ENCODE peak calls at places on chromosomes 3 and 15, in nine cellular contexts. A, Y, L, I, S, Z, N, B and C are unnamed samples.

GRCh38 chr15:90931737-90932659 is at the start of gene HDDC3:
- DNase-seq in Z (peak), N (peak), S (peak), I (peak), Y (peak), L (peak), A (peak), B (peak), C (peak)

GRCh38 chr15:65303687-65304392 is 637 bp upstream of the RNU5B-1 start:
- DNase-seq in I (peak), N (peak), Z (peak), S (no peak), L (peak), Y (peak), B (peak), A (no peak), C (peak)

GRCh38 chr3:172061724-172062184 is 22.4 kb downstream of the FNDC3B start:
- DNase-seq in L (no peak), I (peak), B (peak), N (no peak), S (no peak), Y (no peak), A (peak), Z (peak), C (no peak)

GRCh38 chr3:56314842-56315241 is 153.4 kb downstream of the ERC2 start:
- DNase-seq in A (no peak), L (peak), Z (peak), Y (no peak), I (no peak), B (no peak), N (no peak), S (no peak), C (no peak)

GRCh38 chr3:12458901-12459300 is 25.4 kb upstream of the TSEN2 start:
- DNase-seq in S (no peak), I (no peak), B (no peak), Y (no peak), Z (no peak), A (no peak), L (no peak), N (no peak), C (no peak)

GRCh38 chr3:169203631-169204550 is 459.6 kb downstream of the MECOM start:
- DNase-seq in S (no peak), Y (no peak), I (no peak), Z (no peak), A (no peak), L (no peak), B (no peak), N (no peak), C (no peak)

GRCh38 chr3:10570196-10570946 is 65.0 kb upstream of the ATP2B2 start:
- DNase-seq in N (no peak), A (no peak), Y (no peak), Z (no peak), L (no peak), I (no peak), S (no peak), B (no peak), C (peak)

GRCh38 chr15:89649013-89649625 is 6.1 kb downstream of the KIF7 start:
- DNase-seq in Y (no peak), N (no peak), B (no peak), S (no peak), L (no peak), A (no peak), Z (no peak), I (no peak), C (no peak)

GRCh38 chr15:94324117-94324826 is 92.9 kb downstream of the MCTP2 start:
- DNase-seq in L (peak), I (peak), S (no peak), Y (peak), B (peak), N (peak), A (peak), Z (peak), C (peak)

GRCh38 chr3:128382221-128382807 is 84.4 kb downstream of the DNAJB8 start:
- DNase-seq in S (no peak), N (no peak), B (no peak), A (no peak), Y (no peak), Z (no peak), L (no peak), I (peak), C (peak)

GRCh38 chr15:32739522-32739921 is 21.7 kb downstream of the GREM1 start:
- DNase-seq in Y (no peak), N (no peak), S (no peak), L (no peak), Z (peak), I (no peak), A (no peak), B (no peak), C (no peak)

GRCh38 chr15:66948294-66948693 is 117.1 kb upstream of the SMAD3 start:
- DNase-seq in S (no peak), Y (no peak), A (no peak), I (peak), N (no peak), Z (peak), B (peak), L (peak), C (no peak)

GRCh38 chr15:73051811-73052678 is at the start of gene NEO1:
- DNase-seq in L (peak), A (peak), Z (peak), N (peak), S (peak), B (peak), I (peak), Y (peak), C (peak)

GRCh38 chr3:155572085-155572484 is 172.8 kb downstream of the PLCH1 start:
- DNase-seq in Y (no peak), A (no peak), N (no peak), Z (peak), I (peak), B (no peak), S (no peak), L (no peak), C (no peak)

GRCh38 chr15:48579945-48580671 is 65.4 kb downstream of the FBN1 start:
- DNase-seq in B (peak), Z (peak), I (no peak), Y (no peak), A (no peak), L (no peak), N (no peak), S (no peak), C (no peak)

GRCh38 chr15:63332367-63333078 is 49.1 kb downstream of the CA12 start:
- DNase-seq in I (peak), A (no peak), S (no peak), Y (no peak), N (no peak), B (peak), L (peak), Z (peak), C (no peak)

GRCh38 chr15:44087578-44088190 is 107.4 kb downstream of the FRMD5 start:
- DNase-seq in Y (no peak), L (peak), S (no peak), I (peak), N (no peak), Z (peak), B (peak), A (no peak), C (no peak)

GRCh38 chr3:134897391-134898131 is 102.5 kb downstream of the EPHB1 start:
- DNase-seq in A (no peak), I (no peak), B (no peak), L (no peak), Y (peak), S (no peak), N (no peak), Z (no peak), C (no peak)

GRCh38 chr3:141273700-141274410 is 42.2 kb downstream of the PXYLP1 start:
- DNase-seq in Y (no peak), N (no peak), A (no peak), S (no peak), Z (no peak), L (no peak), B (no peak), I (no peak), C (no peak)

GRCh38 chr15:56240390-56240789 is 3.3 kb downstream of the RFX7 start:
- DNase-seq in I (no peak), B (no peak), S (no peak), L (no peak), Y (no peak), A (no peak), Z (no peak), N (no peak), C (no peak)

GRCh38 chr3:16913264-16913580 is 28.5 kb downstream of the PLCL2 start:
- DNase-seq in S (no peak), B (no peak), N (no peak), Y (no peak), A (no peak), I (no peak), L (no peak), Z (no peak), C (no peak)

GRCh38 chr3:15791525-15791924 is 6.3 kb downstream of the ANKRD28 start:
- DNase-seq in I (no peak), S (no peak), N (no peak), B (no peak), Y (no peak), Z (no peak), L (no peak), A (no peak), C (no peak)

GRCh38 chr3:152126260-152126659 is 142.5 kb upstream of the MBNL1 start:
- DNase-seq in B (peak), Y (no peak), L (no peak), Z (peak), S (no peak), I (no peak), A (no peak), N (no peak), C (no peak)

GRCh38 chr3:190709351-190709773 is 153.1 kb downstream of the GMNC start:
- DNase-seq in I (peak), A (no peak), Y (no peak), Z (peak), B (no peak), L (peak), N (no peak), S (no peak), C (no peak)

GRCh38 chr3:107375682-107376081 is 1.6 kb upstream of the CCDC54 start:
- DNase-seq in S (no peak), L (no peak), Y (no peak), Z (no peak), N (no peak), I (peak), B (no peak), A (no peak), C (no peak)

GRCh38 chr15:50257924-50258323 is 7.6 kb downstream of the HDC start:
- DNase-seq in Z (peak), L (peak), Y (no peak), I (peak), S (no peak), N (no peak), A (no peak), B (peak), C (no peak)

GRCh38 chr3:50807266-50807665 is 132.5 kb downstream of the DOCK3 start:
- DNase-seq in S (no peak), Y (no peak), B (no peak), L (no peak), N (no peak), Z (no peak), A (no peak), I (peak), C (no peak)

GRCh38 chr3:141965471-141965870 is 89.0 kb downstream of the ATP1B3 start:
- DNase-seq in N (no peak), B (no peak), S (no peak), L (no peak), Y (no peak), A (no peak), I (no peak), Z (no peak), C (no peak)

GRCh38 chr3:38985581-38985980 is 66.2 kb downstream of the SCN11A start:
- DNase-seq in Y (no peak), Z (peak), I (peak), S (no peak), N (no peak), B (peak), L (peak), A (no peak), C (no peak)

GRCh38 chr3:69558912-69559311 is 173.0 kb upstream of the FRMD4B start:
- DNase-seq in Y (no peak), I (no peak), A (no peak), S (no peak), Z (peak), N (no peak), B (no peak), L (no peak), C (no peak)

GRCh38 chr3:52046186-52046913 is 10.0 kb downstream of the DUSP7 start:
- DNase-seq in I (peak), Y (no peak), N (no peak), L (peak), A (no peak), S (no peak), B (peak), Z (peak), C (peak)

GRCh38 chr15:57654136-57654845 is 52.2 kb upstream of the POLR2M start:
- DNase-seq in B (peak), N (no peak), L (no peak), I (no peak), S (no peak), Z (peak), A (no peak), Y (no peak), C (no peak)

GRCh38 chr3:138066383-138066782 is 49.0 kb downstream of the DZIP1L start:
- DNase-seq in Z (no peak), S (no peak), N (no peak), A (no peak), Y (no peak), I (no peak), L (no peak), B (no peak), C (no peak)

GRCh38 chr3:192130534-192131132 is 596.7 kb downstream of the FGF12 start:
- DNase-seq in B (peak), I (peak), A (peak), Y (peak), S (no peak), L (peak), N (no peak), Z (peak), C (peak)

GRCh38 chr3:38115645-38116427 is 21.1 kb downstream of the ACAA1 start:
- DNase-seq in B (no peak), Z (no peak), I (no peak), L (no peak), N (no peak), A (no peak), Y (no peak), S (no peak), C (no peak)

GRCh38 chr15:70514236-70514635 is 249.1 kb downstream of the UACA start:
- DNase-seq in B (no peak), L (no peak), Z (no peak), N (no peak), I (no peak), S (no peak), Y (no peak), A (no peak), C (no peak)

GRCh38 chr15:80404057-80404718 is at the start of gene ARNT2:
- DNase-seq in S (no peak), Z (peak), Y (peak), A (no peak), N (peak), B (peak), L (no peak), I (no peak), C (peak)

GRCh38 chr3:105770410-105770809 is 98.4 kb downstream of the CBLB start:
- DNase-seq in B (no peak), L (no peak), S (no peak), N (no peak), Z (no peak), Y (no peak), I (no peak), A (no peak), C (no peak)

GRCh38 chr3:148931574-148931973 is 59.8 kb upstream of the GYG1 start:
- DNase-seq in I (no peak), S (no peak), N (no peak), A (no peak), L (no peak), Y (no peak), B (no peak), Z (no peak), C (no peak)

DNA sequence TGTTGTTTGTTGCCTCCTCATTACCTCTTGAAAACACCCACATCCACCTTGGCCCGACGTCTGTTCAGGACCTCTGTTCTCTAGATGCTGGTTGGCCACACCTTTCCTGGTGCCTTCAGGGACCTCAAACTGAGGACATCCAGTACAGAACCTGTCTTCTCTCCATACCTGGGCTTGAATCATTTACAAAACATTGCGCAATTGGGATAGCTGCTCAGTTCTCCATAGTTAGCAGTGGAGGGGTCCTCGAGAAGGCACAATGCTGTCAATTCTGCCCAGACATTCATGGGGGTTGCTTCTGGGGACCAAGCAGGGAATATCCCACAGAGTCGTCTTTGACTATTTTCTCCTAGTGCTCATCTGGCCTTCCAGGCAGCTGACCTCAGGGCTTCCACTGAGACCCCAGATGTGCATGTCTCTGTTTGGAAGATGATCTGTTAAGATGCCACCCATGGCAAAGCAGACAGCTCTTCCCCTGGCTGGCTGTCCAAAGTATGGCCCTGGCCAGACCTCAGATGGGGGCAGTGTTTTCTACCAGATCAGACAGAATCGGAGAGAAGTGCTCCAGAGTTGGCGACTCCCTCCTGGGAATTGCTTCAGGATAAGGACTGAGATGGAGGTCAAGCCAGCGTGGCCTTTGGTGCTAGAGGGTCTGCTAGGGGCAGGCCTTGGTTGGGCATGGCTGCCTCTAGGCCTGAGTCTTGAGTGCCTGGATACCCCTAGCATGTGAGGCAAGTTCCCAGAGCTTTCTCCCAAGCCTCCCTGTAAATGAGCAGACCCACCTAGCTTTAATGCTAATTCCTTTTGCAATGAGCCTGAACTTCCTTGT is 46.1 kb downstream of the CHCHD6 start:
- DNase-seq in Y (no peak), N (no peak), I (no peak), S (no peak), A (no peak), L (no peak), Z (no peak), B (no peak), C (no peak)
- H3K27ac ChIP-seq in Y (peak), N (no peak), I (no peak), S (no peak), A (no peak), L (no peak), Z (no peak), B (no peak), C (no peak)

GRCh38 chr15:85024003-85024402 is 42.3 kb downstream of the PDE8A start:
- DNase-seq in L (no peak), Z (no peak), S (no peak), I (no peak), N (no peak), B (no peak), A (no peak), Y (no peak), C (no peak)
- H3K27ac ChIP-seq in L (no peak), Z (no peak), S (no peak), I (peak), N (no peak), B (no peak), A (no peak), Y (no peak), C (peak)

GRCh38 chr3:54877675-54878544 is 49.9 kb downstream of the LRTM1 start:
- DNase-seq in N (no peak), I (no peak), A (no peak), Z (peak), B (no peak), S (no peak), Y (peak), L (no peak), C (no peak)
- H3K27ac ChIP-seq in N (no peak), I (no peak), A (no peak), Z (peak), B (no peak), S (no peak), Y (no peak), L (no peak), C (no peak)

DNA sequence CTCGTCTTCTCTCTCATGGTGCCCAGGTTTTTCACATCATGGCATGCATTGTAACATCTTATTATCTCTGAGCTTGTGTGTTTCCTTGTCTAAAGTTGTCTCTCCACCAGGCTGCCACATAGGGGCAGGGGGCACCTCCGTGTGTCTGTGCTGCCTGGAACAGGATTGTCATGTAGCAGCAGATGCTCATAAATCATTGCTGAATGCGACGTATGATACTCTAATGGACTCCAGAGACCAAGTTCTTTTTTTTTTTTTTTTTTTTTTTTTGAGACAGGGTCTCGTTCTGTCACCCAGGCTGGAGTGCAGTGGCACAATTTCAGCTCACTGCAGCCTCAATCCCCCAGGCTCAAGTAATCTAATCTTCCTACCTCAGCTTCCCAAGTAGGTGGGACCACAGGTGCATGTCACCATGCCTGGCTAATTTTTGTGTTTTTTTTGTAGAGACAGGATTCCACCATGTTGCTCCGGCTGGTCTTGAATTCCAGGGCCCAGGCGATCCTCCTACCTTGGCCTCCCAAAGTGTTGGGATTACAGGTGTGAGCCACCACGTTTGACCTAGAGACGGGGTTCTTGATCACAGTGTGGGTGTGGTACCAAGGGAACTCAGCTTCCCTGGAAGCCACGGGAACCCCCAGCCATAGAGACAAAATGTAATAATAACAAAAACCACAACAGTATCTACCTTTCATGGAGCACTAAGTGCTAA is 4.7 kb upstream of the DNASE1L3 start:
- DNase-seq in A (no peak), I (no peak), B (no peak), S (no peak), L (no peak), Y (no peak), Z (no peak), N (no peak), C (no peak)
- H3K27ac ChIP-seq in A (no peak), I (peak), B (no peak), S (peak), L (no peak), Y (no peak), Z (no peak), N (no peak), C (no peak)

DNA sequence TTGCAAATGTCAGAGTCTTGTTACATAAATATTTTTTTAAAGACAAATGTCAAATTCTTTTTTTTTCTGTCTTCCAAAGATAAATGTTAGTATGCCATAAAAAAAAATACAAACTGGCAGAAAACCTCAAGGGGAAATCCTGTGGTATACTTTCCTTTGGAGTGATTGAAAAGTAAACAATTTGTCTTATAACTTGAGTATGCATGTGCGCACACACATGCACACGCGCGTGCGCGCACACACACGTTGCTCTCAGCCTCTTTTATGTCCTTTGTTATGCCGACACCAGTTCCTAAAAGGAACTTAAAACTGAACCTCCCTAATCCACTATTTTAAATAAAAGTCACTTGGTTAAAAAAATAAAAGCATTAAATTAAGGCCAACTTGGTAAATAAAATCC is 58.0 kb downstream of the TGFBR2 start:
- DNase-seq in Y (no peak), I (no peak), B (no peak), A (no peak), N (no peak), L (no peak), S (no peak), Z (no peak), C (no peak)
- H3K27ac ChIP-seq in Y (no peak), I (no peak), B (no peak), A (no peak), N (no peak), L (peak), S (peak), Z (no peak), C (no peak)

DNA sequence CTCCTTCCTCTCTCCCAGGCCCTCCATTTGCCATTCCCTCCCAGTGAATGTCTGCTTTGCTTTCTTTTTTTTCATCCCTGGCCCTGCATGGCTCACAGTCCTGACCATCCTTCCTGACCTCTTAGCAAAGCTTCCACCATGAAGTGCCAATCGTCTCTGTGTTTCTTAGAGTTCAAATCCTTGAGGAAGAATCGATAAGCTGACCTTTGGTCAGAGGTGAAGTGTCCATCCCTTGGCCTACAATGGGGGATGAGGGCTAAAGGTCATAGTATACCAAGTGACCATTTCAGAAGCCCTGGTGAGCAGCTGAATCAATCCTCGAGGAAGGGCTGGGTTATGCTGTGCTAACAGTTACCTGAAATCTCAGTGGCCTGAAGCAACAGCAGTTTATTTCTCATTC is 328.0 kb downstream of the SHQ1 start:
- DNase-seq in A (no peak), L (no peak), N (no peak), Y (no peak), S (no peak), B (no peak), Z (no peak), I (no peak), C (no peak)
- H3K27ac ChIP-seq in A (no peak), L (no peak), N (no peak), Y (no peak), S (no peak), B (no peak), Z (no peak), I (no peak), C (no peak)

GRCh38 chr15:26179906-26180305 is 316.8 kb upstream of the ATP10A start:
- DNase-seq in Z (peak), I (peak), N (no peak), A (no peak), L (no peak), Y (peak), B (no peak), S (no peak), C (no peak)
- H3K27ac ChIP-seq in Z (no peak), I (no peak), N (no peak), A (no peak), L (no peak), Y (no peak), B (no peak), S (no peak), C (no peak)